ENCODE peak calls at places on chromosomes 7 and 10, in six cellular contexts. One of them, this sample, is unnamed.

GRCh38 chr10:132904169-132904813 is 38.1 kb downstream of the CFAP46 start:
- DNase-seq in CD4-positive, alpha-beta T cell: no peak
- DNase-seq in AG04450: no peak
- DNase-seq in A549: peak; percentile 76
- DNase-seq in fibroblast of the aortic adventitia: peak; percentile 21
- DNase-seq in OCI-LY7: peak; percentile 15
- DNase-seq in this sample: no peak

GRCh38 chr10:16822726-16823360 is 5.6 kb upstream of the RSU1 start:
- DNase-seq in OCI-LY7: no peak
- DNase-seq in fibroblast of the aortic adventitia: no peak
- DNase-seq in AG04450: no peak
- DNase-seq in A549: no peak
- DNase-seq in CD4-positive, alpha-beta T cell: no peak
- DNase-seq in this sample: no peak

GRCh38 chr10:96288151-96288621 is 16.0 kb upstream of the DNTT start:
- DNase-seq in fibroblast of the aortic adventitia: no peak
- DNase-seq in AG04450: no peak
- DNase-seq in CD4-positive, alpha-beta T cell: no peak
- DNase-seq in A549: no peak
- DNase-seq in OCI-LY7: peak; percentile 88
- DNase-seq in this sample: no peak

GRCh38 chr10:93081296-93081695 is 7.6 kb downstream of the CYP26A1 start:
- DNase-seq in fibroblast of the aortic adventitia: no peak
- DNase-seq in OCI-LY7: no peak
- DNase-seq in A549: no peak
- DNase-seq in CD4-positive, alpha-beta T cell: no peak
- DNase-seq in AG04450: no peak
- DNase-seq in this sample: no peak

GRCh38 chr7:86963599-86964230 is 95.7 kb downstream of the ELAPOR2 start:
- DNase-seq in fibroblast of the aortic adventitia: peak; percentile 51
- DNase-seq in A549: no peak
- DNase-seq in CD4-positive, alpha-beta T cell: no peak
- DNase-seq in OCI-LY7: no peak
- DNase-seq in AG04450: no peak
- DNase-seq in this sample: no peak

GRCh38 chr7:133298080-133298479 is 45.2 kb downstream of the EXOC4 start:
- DNase-seq in OCI-LY7: no peak
- DNase-seq in CD4-positive, alpha-beta T cell: no peak
- DNase-seq in A549: no peak
- DNase-seq in AG04450: no peak
- DNase-seq in fibroblast of the aortic adventitia: no peak
- DNase-seq in this sample: no peak

GRCh38 chr10:75398630-75399460 is 2.7 kb downstream of the ZNF503 start:
- DNase-seq in A549: no peak
- DNase-seq in fibroblast of the aortic adventitia: peak; percentile 48
- DNase-seq in CD4-positive, alpha-beta T cell: no peak
- DNase-seq in AG04450: no peak
- DNase-seq in OCI-LY7: no peak
- DNase-seq in this sample: no peak

GRCh38 chr10:132637477-132638129 is 100.0 kb downstream of the INPP5A start:
- DNase-seq in OCI-LY7: peak; percentile 69
- DNase-seq in fibroblast of the aortic adventitia: peak; percentile 81
- DNase-seq in CD4-positive, alpha-beta T cell: no peak
- DNase-seq in A549: peak; percentile 93
- DNase-seq in AG04450: peak; percentile 41
- DNase-seq in this sample: no peak

GRCh38 chr10:27865221-27865635 is 119.6 kb upstream of the MKX start:
- DNase-seq in fibroblast of the aortic adventitia: no peak
- DNase-seq in A549: no peak
- DNase-seq in OCI-LY7: no peak
- DNase-seq in AG04450: no peak
- DNase-seq in CD4-positive, alpha-beta T cell: no peak
- DNase-seq in this sample: no peak

GRCh38 chr7:135129579-135129978 is 18.3 kb upstream of the TMEM140 start:
- DNase-seq in OCI-LY7: no peak
- DNase-seq in AG04450: no peak
- DNase-seq in fibroblast of the aortic adventitia: no peak
- DNase-seq in A549: no peak
- DNase-seq in CD4-positive, alpha-beta T cell: no peak
- DNase-seq in this sample: no peak
- TF ChIP-seq CTCF in OCI-LY7: no peak
- TF ChIP-seq CTCF in AG04450: no peak
- TF ChIP-seq CTCF in fibroblast of the aortic adventitia: no peak
- TF ChIP-seq CTCF in A549: no peak
- TF ChIP-seq CTCF in CD4-positive, alpha-beta T cell: no peak
- TF ChIP-seq CTCF in this sample: no peak

GRCh38 chr10:46106410-46107255 is 60.6 kb upstream of the MSMB start:
- DNase-seq in AG04450: no peak
- DNase-seq in CD4-positive, alpha-beta T cell: peak; percentile 30
- DNase-seq in fibroblast of the aortic adventitia: peak; percentile 15
- DNase-seq in A549: peak; percentile 61
- DNase-seq in OCI-LY7: no peak
- DNase-seq in this sample: peak; percentile 18
- TF ChIP-seq CTCF in AG04450: no peak
- TF ChIP-seq CTCF in CD4-positive, alpha-beta T cell: no peak
- TF ChIP-seq CTCF in fibroblast of the aortic adventitia: no peak
- TF ChIP-seq CTCF in A549: no peak
- TF ChIP-seq CTCF in OCI-LY7: no peak
- TF ChIP-seq CTCF in this sample: no peak

GRCh38 chr7:131905574-131905973 is 349.1 kb upstream of the PODXL start:
- DNase-seq in OCI-LY7: no peak
- DNase-seq in AG04450: no peak
- DNase-seq in A549: no peak
- DNase-seq in fibroblast of the aortic adventitia: no peak
- DNase-seq in CD4-positive, alpha-beta T cell: no peak
- DNase-seq in this sample: no peak

GRCh38 chr7:131908719-131909118 is 352.3 kb upstream of the PODXL start:
- DNase-seq in OCI-LY7: no peak
- DNase-seq in AG04450: no peak
- DNase-seq in fibroblast of the aortic adventitia: no peak
- DNase-seq in CD4-positive, alpha-beta T cell: no peak
- DNase-seq in A549: no peak
- DNase-seq in this sample: no peak

GRCh38 chr7:131909151-131909768 is 352.8 kb upstream of the PODXL start:
- DNase-seq in A549: no peak
- DNase-seq in AG04450: no peak
- DNase-seq in OCI-LY7: no peak
- DNase-seq in fibroblast of the aortic adventitia: no peak
- DNase-seq in CD4-positive, alpha-beta T cell: no peak
- DNase-seq in this sample: no peak

DNA sequence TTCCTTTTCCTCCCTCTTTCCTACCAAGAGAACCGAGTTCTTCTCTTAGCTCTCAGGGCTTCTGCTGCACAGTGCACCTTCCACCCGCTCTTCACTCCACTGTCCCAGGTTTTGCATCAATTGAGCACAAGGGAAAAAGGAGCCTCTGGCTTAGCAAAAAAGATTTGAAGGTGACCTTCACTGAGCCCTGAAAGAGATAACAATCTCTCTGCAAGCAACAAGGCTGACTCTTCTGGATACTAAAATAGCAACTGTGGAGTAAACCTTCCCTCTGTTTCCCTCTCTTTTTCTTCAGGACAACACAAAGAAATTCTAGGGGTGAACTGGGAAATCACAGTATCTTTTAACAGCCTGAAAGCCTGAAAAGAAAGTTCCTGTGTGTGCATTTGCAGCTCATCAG is 354.7 kb upstream of the PODXL start:
- DNase-seq in fibroblast of the aortic adventitia: no peak
- DNase-seq in CD4-positive, alpha-beta T cell: no peak
- DNase-seq in OCI-LY7: no peak
- DNase-seq in A549: no peak
- DNase-seq in AG04450: no peak
- DNase-seq in this sample: no peak
- TF ChIP-seq CTCF in fibroblast of the aortic adventitia: no peak
- TF ChIP-seq CTCF in CD4-positive, alpha-beta T cell: no peak
- TF ChIP-seq CTCF in OCI-LY7: no peak
- TF ChIP-seq CTCF in A549: no peak
- TF ChIP-seq CTCF in AG04450: no peak
- TF ChIP-seq CTCF in this sample: no peak

GRCh38 chr7:115678049-115678982 is 352.2 kb downstream of the TFEC start:
- DNase-seq in AG04450: peak; percentile 32
- DNase-seq in OCI-LY7: no peak
- DNase-seq in A549: no peak
- DNase-seq in CD4-positive, alpha-beta T cell: no peak
- DNase-seq in fibroblast of the aortic adventitia: peak; percentile 65
- DNase-seq in this sample: peak; percentile 89

GRCh38 chr7:115679976-115680375 is 350.6 kb downstream of the TFEC start:
- DNase-seq in fibroblast of the aortic adventitia: peak; percentile 68
- DNase-seq in CD4-positive, alpha-beta T cell: no peak
- DNase-seq in OCI-LY7: peak; percentile 5
- DNase-seq in AG04450: no peak
- DNase-seq in A549: no peak
- DNase-seq in this sample: no peak

GRCh38 chr7:115679423-115679822 is 351.1 kb downstream of the TFEC start:
- DNase-seq in fibroblast of the aortic adventitia: no peak
- DNase-seq in OCI-LY7: no peak
- DNase-seq in CD4-positive, alpha-beta T cell: no peak
- DNase-seq in A549: no peak
- DNase-seq in AG04450: no peak
- DNase-seq in this sample: no peak

GRCh38 chr7:115676707-115677106 is 353.9 kb downstream of the TFEC start:
- DNase-seq in OCI-LY7: no peak
- DNase-seq in fibroblast of the aortic adventitia: no peak
- DNase-seq in AG04450: no peak
- DNase-seq in A549: no peak
- DNase-seq in CD4-positive, alpha-beta T cell: no peak
- DNase-seq in this sample: no peak

GRCh38 chr7:115676080-115676479 is 354.5 kb downstream of the TFEC start:
- DNase-seq in CD4-positive, alpha-beta T cell: no peak
- DNase-seq in AG04450: peak; percentile 11
- DNase-seq in A549: no peak
- DNase-seq in fibroblast of the aortic adventitia: peak; percentile 79
- DNase-seq in OCI-LY7: no peak
- DNase-seq in this sample: no peak
- TF ChIP-seq CTCF in CD4-positive, alpha-beta T cell: no peak
- TF ChIP-seq CTCF in AG04450: peak; percentile 42
- TF ChIP-seq CTCF in A549: peak; percentile 57
- TF ChIP-seq CTCF in fibroblast of the aortic adventitia: peak; percentile 43
- TF ChIP-seq CTCF in OCI-LY7: no peak
- TF ChIP-seq CTCF in this sample: peak; percentile 31

DNA sequence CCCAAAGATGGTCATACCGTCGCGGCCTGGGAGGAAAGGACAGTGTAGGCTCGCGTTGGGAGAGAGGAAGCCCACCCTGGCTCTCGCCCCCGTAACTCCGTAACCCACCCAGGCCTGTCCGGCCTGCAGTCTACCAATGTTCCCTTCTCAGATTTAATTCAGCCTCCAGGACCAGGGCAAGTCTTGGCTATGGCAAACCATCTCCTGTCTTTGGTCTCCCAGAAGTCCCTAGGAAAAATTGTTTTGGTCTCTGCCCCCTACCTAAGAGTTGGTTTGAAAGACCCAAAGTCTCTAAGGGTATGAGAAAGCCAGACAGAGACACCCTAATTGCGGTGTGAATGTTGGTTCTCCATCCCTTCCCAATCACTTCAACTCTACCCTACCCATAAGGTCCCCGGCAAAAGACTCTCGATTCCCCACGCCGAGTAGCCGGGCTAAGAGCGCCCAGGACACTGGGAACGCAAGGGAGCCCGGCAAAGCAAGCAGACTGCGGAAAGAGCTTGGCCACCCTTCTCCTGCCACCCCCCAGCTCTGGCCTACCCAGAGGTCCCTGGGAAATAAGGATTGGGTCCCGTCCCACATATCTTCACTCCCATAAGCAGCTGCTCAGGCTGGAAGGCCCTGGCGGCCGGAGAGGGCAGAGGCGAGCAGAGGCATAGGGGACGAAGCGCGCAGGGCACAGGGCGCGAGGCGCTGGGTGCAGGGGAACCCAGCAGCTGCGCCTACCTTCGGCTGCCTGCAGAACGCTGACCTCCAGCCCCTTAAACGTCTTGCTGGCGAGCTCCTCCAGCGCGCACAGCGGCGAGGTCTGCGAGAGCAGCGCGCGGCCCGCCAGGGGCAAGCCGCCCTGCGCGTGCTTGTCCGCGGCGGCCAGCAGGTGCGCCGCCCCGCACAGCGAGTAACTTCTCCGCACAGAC is 1.2 kb downstream of the LBX1 start:
- DNase-seq in CD4-positive, alpha-beta T cell: no peak
- DNase-seq in A549: peak; percentile 50
- DNase-seq in AG04450: no peak
- DNase-seq in fibroblast of the aortic adventitia: no peak
- DNase-seq in OCI-LY7: no peak
- DNase-seq in this sample: no peak
- TF ChIP-seq CTCF in CD4-positive, alpha-beta T cell: no peak
- TF ChIP-seq CTCF in A549: no peak
- TF ChIP-seq CTCF in AG04450: no peak
- TF ChIP-seq CTCF in fibroblast of the aortic adventitia: no peak
- TF ChIP-seq CTCF in OCI-LY7: no peak
- TF ChIP-seq CTCF in this sample: no peak

GRCh38 chr10:50552771-50553535 is 70.8 kb downstream of the SGMS1 start:
- DNase-seq in fibroblast of the aortic adventitia: no peak
- DNase-seq in AG04450: no peak
- DNase-seq in OCI-LY7: peak; percentile 27
- DNase-seq in CD4-positive, alpha-beta T cell: peak; percentile 6
- DNase-seq in A549: no peak
- DNase-seq in this sample: no peak
- TF ChIP-seq CTCF in fibroblast of the aortic adventitia: peak; percentile 28
- TF ChIP-seq CTCF in AG04450: peak; percentile 45
- TF ChIP-seq CTCF in OCI-LY7: peak; percentile 60
- TF ChIP-seq CTCF in CD4-positive, alpha-beta T cell: peak; percentile 22
- TF ChIP-seq CTCF in A549: peak; percentile 23
- TF ChIP-seq CTCF in this sample: peak; percentile 34